ENCODE peak calls at places on chromosomes 1 and 21, in five cellular contexts. One of them, this sample, is unnamed.

GRCh38 chr1:172658871-172659453 is at the start of gene FASLG:
- DNase-seq in PC-3: no peak
- DNase-seq in T-helper 2 cell: peak; percentile 47
- DNase-seq in neuronal stem cell: no peak
- DNase-seq in NCI-H345: no peak
- DNase-seq in this sample: peak; percentile 24

GRCh38 chr1:213761845-213762407 is 225.8 kb upstream of the PROX1 start:
- DNase-seq in T-helper 2 cell: peak; percentile 14
- DNase-seq in NCI-H345: no peak
- DNase-seq in PC-3: peak; percentile 73
- DNase-seq in neuronal stem cell: no peak
- DNase-seq in this sample: peak; percentile 39

GRCh38 chr1:25715888-25716287 is 84.1 kb upstream of the SELENON start:
- DNase-seq in T-helper 2 cell: no peak
- DNase-seq in NCI-H345: no peak
- DNase-seq in PC-3: no peak
- DNase-seq in neuronal stem cell: no peak
- DNase-seq in this sample: no peak

GRCh38 chr1:156148236-156148635 is 5.1 kb upstream of the SEMA4A start:
- DNase-seq in T-helper 2 cell: no peak
- DNase-seq in neuronal stem cell: no peak
- DNase-seq in PC-3: peak; percentile 1
- DNase-seq in NCI-H345: no peak
- DNase-seq in this sample: no peak

GRCh38 chr1:113129529-113130185 is 56.7 kb downstream of the LRIG2 start:
- DNase-seq in PC-3: no peak
- DNase-seq in NCI-H345: no peak
- DNase-seq in neuronal stem cell: no peak
- DNase-seq in T-helper 2 cell: no peak
- DNase-seq in this sample: no peak

GRCh38 chr1:215001419-215002021 is 81.0 kb upstream of the KCNK2 start:
- DNase-seq in PC-3: no peak
- DNase-seq in NCI-H345: no peak
- DNase-seq in T-helper 2 cell: no peak
- DNase-seq in neuronal stem cell: no peak
- DNase-seq in this sample: no peak

GRCh38 chr1:9101510-9102146 is 27.3 kb downstream of the GPR157 start:
- DNase-seq in neuronal stem cell: peak; percentile 18
- DNase-seq in PC-3: peak; percentile 56
- DNase-seq in T-helper 2 cell: no peak
- DNase-seq in NCI-H345: peak; percentile 64
- DNase-seq in this sample: no peak

GRCh38 chr1:92095868-92096267 is 15.7 kb downstream of the BTBD8 start:
- DNase-seq in neuronal stem cell: no peak
- DNase-seq in NCI-H345: no peak
- DNase-seq in PC-3: no peak
- DNase-seq in T-helper 2 cell: no peak
- DNase-seq in this sample: no peak

GRCh38 chr21:16159971-16160350 is 430.2 kb downstream of the USP25 start:
- DNase-seq in PC-3: no peak
- DNase-seq in NCI-H345: no peak
- DNase-seq in T-helper 2 cell: no peak
- DNase-seq in neuronal stem cell: no peak
- DNase-seq in this sample: no peak

GRCh38 chr1:228376651-228377631 is 29.7 kb downstream of the TRIM11 start:
- DNase-seq in T-helper 2 cell: no peak
- DNase-seq in NCI-H345: no peak
- DNase-seq in neuronal stem cell: no peak
- DNase-seq in PC-3: no peak
- DNase-seq in this sample: no peak

GRCh38 chr1:26275580-26276431 is 4.1 kb upstream of the SH3BGRL3 start:
- DNase-seq in PC-3: peak; percentile 94
- DNase-seq in NCI-H345: peak; percentile 41
- DNase-seq in neuronal stem cell: peak; percentile 76
- DNase-seq in T-helper 2 cell: peak; percentile 64
- DNase-seq in this sample: peak; percentile 70

GRCh38 chr1:41618066-41618825 is 133.8 kb upstream of the EDN2 start:
- DNase-seq in T-helper 2 cell: no peak
- DNase-seq in PC-3: no peak
- DNase-seq in NCI-H345: no peak
- DNase-seq in neuronal stem cell: no peak
- DNase-seq in this sample: no peak

GRCh38 chr1:42957229-42957879 is 1.3 kb downstream of the SLC2A1 start:
- DNase-seq in NCI-H345: no peak
- DNase-seq in PC-3: no peak
- DNase-seq in T-helper 2 cell: no peak
- DNase-seq in neuronal stem cell: no peak
- DNase-seq in this sample: no peak

GRCh38 chr1:24540906-24541710 is 14.8 kb upstream of the NCMAP start:
- DNase-seq in neuronal stem cell: no peak
- DNase-seq in PC-3: peak; percentile 83
- DNase-seq in NCI-H345: no peak
- DNase-seq in T-helper 2 cell: no peak
- DNase-seq in this sample: no peak

GRCh38 chr1:33004628-33005027 is 32.1 kb downstream of the AK2 start:
- DNase-seq in NCI-H345: no peak
- DNase-seq in T-helper 2 cell: no peak
- DNase-seq in PC-3: peak; percentile 41
- DNase-seq in neuronal stem cell: no peak
- DNase-seq in this sample: no peak

GRCh38 chr1:31099283-31100063 is 34.0 kb upstream of the PUM1 start:
- DNase-seq in NCI-H345: no peak
- DNase-seq in T-helper 2 cell: no peak
- DNase-seq in PC-3: no peak
- DNase-seq in neuronal stem cell: no peak
- DNase-seq in this sample: no peak

GRCh38 chr1:38624341-38625039 is 235.1 kb downstream of the RRAGC start:
- DNase-seq in PC-3: no peak
- DNase-seq in T-helper 2 cell: no peak
- DNase-seq in NCI-H345: no peak
- DNase-seq in neuronal stem cell: no peak
- DNase-seq in this sample: no peak

GRCh38 chr1:202214089-202214843 is 20.7 kb downstream of the LGR6 start:
- DNase-seq in PC-3: no peak
- DNase-seq in T-helper 2 cell: no peak
- DNase-seq in neuronal stem cell: peak; percentile 27
- DNase-seq in NCI-H345: peak; percentile 27
- DNase-seq in this sample: no peak

GRCh38 chr1:180974236-180974635 is 48.4 kb downstream of the STX6 start:
- DNase-seq in NCI-H345: no peak
- DNase-seq in neuronal stem cell: no peak
- DNase-seq in T-helper 2 cell: no peak
- DNase-seq in PC-3: peak; percentile 2
- DNase-seq in this sample: no peak

GRCh38 chr1:154352581-154353459 is 27.5 kb downstream of the ATP8B2 start:
- DNase-seq in neuronal stem cell: peak; percentile 18
- DNase-seq in PC-3: peak; percentile 37
- DNase-seq in T-helper 2 cell: peak; percentile 30
- DNase-seq in NCI-H345: peak; percentile 61
- DNase-seq in this sample: peak; percentile 60

GRCh38 chr1:178942285-178943218 is 71.7 kb upstream of the ANGPTL1 start:
- DNase-seq in neuronal stem cell: no peak
- DNase-seq in NCI-H345: no peak
- DNase-seq in PC-3: no peak
- DNase-seq in T-helper 2 cell: no peak
- DNase-seq in this sample: no peak

GRCh38 chr1:1208713-1209433 is 2.5 kb upstream of the TNFRSF18 start:
- DNase-seq in NCI-H345: no peak
- DNase-seq in neuronal stem cell: no peak
- DNase-seq in T-helper 2 cell: no peak
- DNase-seq in PC-3: no peak
- DNase-seq in this sample: no peak

GRCh38 chr1:93338426-93338825 is 7.3 kb upstream of the DR1 start:
- DNase-seq in PC-3: peak; percentile 96
- DNase-seq in T-helper 2 cell: no peak
- DNase-seq in neuronal stem cell: no peak
- DNase-seq in NCI-H345: no peak
- DNase-seq in this sample: no peak

GRCh38 chr1:115113781-115114180 is 24.5 kb upstream of the TSPAN2 start:
- DNase-seq in neuronal stem cell: no peak
- DNase-seq in NCI-H345: no peak
- DNase-seq in PC-3: peak; percentile 27
- DNase-seq in T-helper 2 cell: no peak
- DNase-seq in this sample: no peak

GRCh38 chr1:30601316-30602085 is 121.9 kb downstream of the MATN1 start:
- DNase-seq in neuronal stem cell: no peak
- DNase-seq in PC-3: no peak
- DNase-seq in T-helper 2 cell: no peak
- DNase-seq in NCI-H345: no peak
- DNase-seq in this sample: no peak

GRCh38 chr1:47755368-47755990 is 241.7 kb downstream of the TRABD2B start:
- DNase-seq in T-helper 2 cell: peak; percentile 39
- DNase-seq in neuronal stem cell: peak; percentile 38
- DNase-seq in NCI-H345: no peak
- DNase-seq in PC-3: peak; percentile 25
- DNase-seq in this sample: peak; percentile 20

GRCh38 chr1:50295553-50295952 is 127.7 kb downstream of the DMRTA2 start:
- DNase-seq in NCI-H345: no peak
- DNase-seq in neuronal stem cell: no peak
- DNase-seq in T-helper 2 cell: no peak
- DNase-seq in PC-3: no peak
- DNase-seq in this sample: no peak